ENCODE peak calls at places on chromosomes 13 and 19, in five cellular contexts. One of them, this sample, is unnamed.
A peak's percentile ranks its signal among the peaks of the same experiment; 100 is the strongest.

GRCh38 chr13:22114630-22115311 is 443.9 kb downstream of the FGF9 start:
- DNase-seq in M059J: no peak
- DNase-seq in stimulated activated CD4-positive, alpha-beta T cell treated with anti-CD3 and anti-CD28 coated beads, Interleukin-4, amount 100 ng/mL, for 4 hours: peak; percentile 9
- DNase-seq in psoas muscle: no peak
- DNase-seq in activated CD4-positive, alpha-beta T cell treated with anti-CD3 and anti-CD28 coated beads for 4 hours: peak; percentile 29
- DNase-seq in this sample: no peak

GRCh38 chr13:102642475-102642874 is 45.7 kb downstream of the TPP2 start:
- DNase-seq in M059J: no peak
- DNase-seq in activated CD4-positive, alpha-beta T cell treated with anti-CD3 and anti-CD28 coated beads for 4 hours: no peak
- DNase-seq in stimulated activated CD4-positive, alpha-beta T cell treated with anti-CD3 and anti-CD28 coated beads, Interleukin-4, amount 100 ng/mL, for 4 hours: no peak
- DNase-seq in psoas muscle: peak; percentile 87
- DNase-seq in this sample: no peak

GRCh38 chr19:30978639-30979038 is 370.6 kb downstream of the TSHZ3 start:
- DNase-seq in psoas muscle: no peak
- DNase-seq in stimulated activated CD4-positive, alpha-beta T cell treated with anti-CD3 and anti-CD28 coated beads, Interleukin-4, amount 100 ng/mL, for 4 hours: no peak
- DNase-seq in M059J: no peak
- DNase-seq in activated CD4-positive, alpha-beta T cell treated with anti-CD3 and anti-CD28 coated beads for 4 hours: no peak
- DNase-seq in this sample: no peak

GRCh38 chr19:31372245-31372781 is 23.1 kb upstream of the TSHZ3 start:
- DNase-seq in activated CD4-positive, alpha-beta T cell treated with anti-CD3 and anti-CD28 coated beads for 4 hours: no peak
- DNase-seq in M059J: no peak
- DNase-seq in psoas muscle: no peak
- DNase-seq in stimulated activated CD4-positive, alpha-beta T cell treated with anti-CD3 and anti-CD28 coated beads, Interleukin-4, amount 100 ng/mL, for 4 hours: no peak
- DNase-seq in this sample: no peak

GRCh38 chr13:45162194-45162593 is 38.7 kb downstream of the KCTD4 start:
- DNase-seq in M059J: peak; percentile 68
- DNase-seq in stimulated activated CD4-positive, alpha-beta T cell treated with anti-CD3 and anti-CD28 coated beads, Interleukin-4, amount 100 ng/mL, for 4 hours: no peak
- DNase-seq in psoas muscle: no peak
- DNase-seq in activated CD4-positive, alpha-beta T cell treated with anti-CD3 and anti-CD28 coated beads for 4 hours: no peak
- DNase-seq in this sample: no peak

GRCh38 chr19:4624733-4625362 is 14.5 kb upstream of the TNFAIP8L1 start:
- DNase-seq in M059J: peak; percentile 37
- DNase-seq in activated CD4-positive, alpha-beta T cell treated with anti-CD3 and anti-CD28 coated beads for 4 hours: no peak
- DNase-seq in stimulated activated CD4-positive, alpha-beta T cell treated with anti-CD3 and anti-CD28 coated beads, Interleukin-4, amount 100 ng/mL, for 4 hours: no peak
- DNase-seq in psoas muscle: no peak
- DNase-seq in this sample: no peak

GRCh38 chr13:39815345-39816111 is 160.1 kb downstream of the COG6 start:
- DNase-seq in stimulated activated CD4-positive, alpha-beta T cell treated with anti-CD3 and anti-CD28 coated beads, Interleukin-4, amount 100 ng/mL, for 4 hours: no peak
- DNase-seq in M059J: no peak
- DNase-seq in activated CD4-positive, alpha-beta T cell treated with anti-CD3 and anti-CD28 coated beads for 4 hours: no peak
- DNase-seq in psoas muscle: no peak
- DNase-seq in this sample: no peak

GRCh38 chr13:99198630-99199029 is 2.0 kb upstream of the UBAC2 start:
- DNase-seq in psoas muscle: no peak
- DNase-seq in stimulated activated CD4-positive, alpha-beta T cell treated with anti-CD3 and anti-CD28 coated beads, Interleukin-4, amount 100 ng/mL, for 4 hours: no peak
- DNase-seq in activated CD4-positive, alpha-beta T cell treated with anti-CD3 and anti-CD28 coated beads for 4 hours: no peak
- DNase-seq in M059J: no peak
- DNase-seq in this sample: no peak

GRCh38 chr13:41402695-41403511 is 54.4 kb upstream of the RGCC start:
- DNase-seq in M059J: no peak
- DNase-seq in psoas muscle: no peak
- DNase-seq in stimulated activated CD4-positive, alpha-beta T cell treated with anti-CD3 and anti-CD28 coated beads, Interleukin-4, amount 100 ng/mL, for 4 hours: no peak
- DNase-seq in activated CD4-positive, alpha-beta T cell treated with anti-CD3 and anti-CD28 coated beads for 4 hours: no peak
- DNase-seq in this sample: no peak

GRCh38 chr19:45164577-45165335 is 4.0 kb upstream of the NKPD1 start:
- DNase-seq in psoas muscle: no peak
- DNase-seq in M059J: no peak
- DNase-seq in activated CD4-positive, alpha-beta T cell treated with anti-CD3 and anti-CD28 coated beads for 4 hours: peak; percentile 22
- DNase-seq in stimulated activated CD4-positive, alpha-beta T cell treated with anti-CD3 and anti-CD28 coated beads, Interleukin-4, amount 100 ng/mL, for 4 hours: peak; percentile 43
- DNase-seq in this sample: peak; percentile 83

GRCh38 chr13:36242761-36243160 is 28.4 kb upstream of the SOHLH2 start:
- DNase-seq in M059J: no peak
- DNase-seq in activated CD4-positive, alpha-beta T cell treated with anti-CD3 and anti-CD28 coated beads for 4 hours: no peak
- DNase-seq in psoas muscle: no peak
- DNase-seq in stimulated activated CD4-positive, alpha-beta T cell treated with anti-CD3 and anti-CD28 coated beads, Interleukin-4, amount 100 ng/mL, for 4 hours: no peak
- DNase-seq in this sample: no peak

GRCh38 chr19:49873834-49874233 is 3.3 kb downstream of the AKT1S1 start:
- DNase-seq in M059J: no peak
- DNase-seq in stimulated activated CD4-positive, alpha-beta T cell treated with anti-CD3 and anti-CD28 coated beads, Interleukin-4, amount 100 ng/mL, for 4 hours: no peak
- DNase-seq in activated CD4-positive, alpha-beta T cell treated with anti-CD3 and anti-CD28 coated beads for 4 hours: no peak
- DNase-seq in psoas muscle: no peak
- DNase-seq in this sample: no peak

GRCh38 chr19:15248648-15249559 is 16.7 kb upstream of the EPHX3 start:
- DNase-seq in stimulated activated CD4-positive, alpha-beta T cell treated with anti-CD3 and anti-CD28 coated beads, Interleukin-4, amount 100 ng/mL, for 4 hours: no peak
- DNase-seq in activated CD4-positive, alpha-beta T cell treated with anti-CD3 and anti-CD28 coated beads for 4 hours: no peak
- DNase-seq in psoas muscle: peak; percentile 94
- DNase-seq in M059J: peak; percentile 93
- DNase-seq in this sample: peak; percentile 80

GRCh38 chr19:47819841-47820244 is 1.9 kb upstream of the CRX start:
- DNase-seq in psoas muscle: no peak
- DNase-seq in M059J: no peak
- DNase-seq in activated CD4-positive, alpha-beta T cell treated with anti-CD3 and anti-CD28 coated beads for 4 hours: no peak
- DNase-seq in stimulated activated CD4-positive, alpha-beta T cell treated with anti-CD3 and anti-CD28 coated beads, Interleukin-4, amount 100 ng/mL, for 4 hours: no peak
- DNase-seq in this sample: no peak

GRCh38 chr13:32309812-32310706 is 5.1 kb downstream of the ZAR1L start:
- DNase-seq in activated CD4-positive, alpha-beta T cell treated with anti-CD3 and anti-CD28 coated beads for 4 hours: no peak
- DNase-seq in psoas muscle: no peak
- DNase-seq in M059J: peak; percentile 55
- DNase-seq in stimulated activated CD4-positive, alpha-beta T cell treated with anti-CD3 and anti-CD28 coated beads, Interleukin-4, amount 100 ng/mL, for 4 hours: no peak
- DNase-seq in this sample: no peak

GRCh38 chr13:101490400-101491015 is 38.0 kb downstream of the ITGBL1 start:
- DNase-seq in stimulated activated CD4-positive, alpha-beta T cell treated with anti-CD3 and anti-CD28 coated beads, Interleukin-4, amount 100 ng/mL, for 4 hours: no peak
- DNase-seq in psoas muscle: no peak
- DNase-seq in M059J: peak; percentile 75
- DNase-seq in activated CD4-positive, alpha-beta T cell treated with anti-CD3 and anti-CD28 coated beads for 4 hours: no peak
- DNase-seq in this sample: no peak

GRCh38 chr13:28707629-28708427 is 10.9 kb downstream of the SLC46A3 start:
- DNase-seq in psoas muscle: no peak
- DNase-seq in activated CD4-positive, alpha-beta T cell treated with anti-CD3 and anti-CD28 coated beads for 4 hours: no peak
- DNase-seq in stimulated activated CD4-positive, alpha-beta T cell treated with anti-CD3 and anti-CD28 coated beads, Interleukin-4, amount 100 ng/mL, for 4 hours: no peak
- DNase-seq in M059J: peak; percentile 30
- DNase-seq in this sample: no peak

GRCh38 chr13:33075996-33076395 is 59.8 kb downstream of the KL start:
- DNase-seq in psoas muscle: no peak
- DNase-seq in activated CD4-positive, alpha-beta T cell treated with anti-CD3 and anti-CD28 coated beads for 4 hours: no peak
- DNase-seq in M059J: no peak
- DNase-seq in stimulated activated CD4-positive, alpha-beta T cell treated with anti-CD3 and anti-CD28 coated beads, Interleukin-4, amount 100 ng/mL, for 4 hours: no peak
- DNase-seq in this sample: no peak

GRCh38 chr19:33368074-33368864 is 5.2 kb upstream of the CEBPG start:
- DNase-seq in stimulated activated CD4-positive, alpha-beta T cell treated with anti-CD3 and anti-CD28 coated beads, Interleukin-4, amount 100 ng/mL, for 4 hours: no peak
- DNase-seq in activated CD4-positive, alpha-beta T cell treated with anti-CD3 and anti-CD28 coated beads for 4 hours: no peak
- DNase-seq in psoas muscle: no peak
- DNase-seq in M059J: peak; percentile 85
- DNase-seq in this sample: no peak